ENCODE peak calls at places on chromosome 5, in four cellular contexts. H, D, E and G are unnamed samples.

GRCh38 chr5:151156732-151157402 is 712 bp downstream of the ANXA6 start:
- DNase-seq in E (peak), H (peak), D (no peak), G (no peak)

GRCh38 chr5:57085306-57086081 is 88.4 kb upstream of the GPBP1 start:
- DNase-seq in D (no peak), H (no peak), E (no peak), G (no peak)

GRCh38 chr5:145463634-145464033 is 371.5 kb downstream of the PRELID2 start:
- DNase-seq in D (no peak), E (no peak), H (peak), G (no peak)

GRCh38 chr5:3481175-3481574 is 114.5 kb upstream of the IRX1 start:
- DNase-seq in E (no peak), H (no peak), D (no peak), G (no peak)

GRCh38 chr5:69188811-69189161 is 597 bp upstream of the CENPH start:
- DNase-seq in E (no peak), D (no peak), H (no peak), G (no peak)

GRCh38 chr5:143142596-143143435 is 260.7 kb downstream of the NR3C1 start:
- DNase-seq in D (peak), E (peak), H (peak), G (no peak)

GRCh38 chr5:138595396-138595795 is 20.2 kb upstream of the HSPA9 start:
- DNase-seq in D (no peak), H (no peak), E (no peak), G (no peak)

GRCh38 chr5:38783011-38783551 is 62.7 kb upstream of the OSMR start:
- DNase-seq in E (peak), D (peak), H (peak), G (peak)

GRCh38 chr5:179267671-179268071 is 77.6 kb downstream of the ADAMTS2 start:
- DNase-seq in D (no peak), E (no peak), H (no peak), G (no peak)

GRCh38 chr5:57911466-57911865 is 428.9 kb upstream of the ACTBL2 start:
- DNase-seq in H (peak), E (no peak), D (no peak), G (no peak)

GRCh38 chr5:65623482-65623881 is 651 bp downstream of the TRIM23 start:
- DNase-seq in D (no peak), H (no peak), E (peak), G (no peak)

GRCh38 chr5:65620021-65620420 is 4.1 kb downstream of the TRIM23 start:
- DNase-seq in D (no peak), E (no peak), H (no peak), G (no peak)

GRCh38 chr5:65624025-65624569 is at the start of gene TRIM23:
- DNase-seq in D (peak), H (peak), E (peak), G (peak)

GRCh38 chr5:65625743-65626142 is 916 bp downstream of the SHLD3 start:
- DNase-seq in E (peak), H (no peak), D (no peak), G (no peak)

DNA sequence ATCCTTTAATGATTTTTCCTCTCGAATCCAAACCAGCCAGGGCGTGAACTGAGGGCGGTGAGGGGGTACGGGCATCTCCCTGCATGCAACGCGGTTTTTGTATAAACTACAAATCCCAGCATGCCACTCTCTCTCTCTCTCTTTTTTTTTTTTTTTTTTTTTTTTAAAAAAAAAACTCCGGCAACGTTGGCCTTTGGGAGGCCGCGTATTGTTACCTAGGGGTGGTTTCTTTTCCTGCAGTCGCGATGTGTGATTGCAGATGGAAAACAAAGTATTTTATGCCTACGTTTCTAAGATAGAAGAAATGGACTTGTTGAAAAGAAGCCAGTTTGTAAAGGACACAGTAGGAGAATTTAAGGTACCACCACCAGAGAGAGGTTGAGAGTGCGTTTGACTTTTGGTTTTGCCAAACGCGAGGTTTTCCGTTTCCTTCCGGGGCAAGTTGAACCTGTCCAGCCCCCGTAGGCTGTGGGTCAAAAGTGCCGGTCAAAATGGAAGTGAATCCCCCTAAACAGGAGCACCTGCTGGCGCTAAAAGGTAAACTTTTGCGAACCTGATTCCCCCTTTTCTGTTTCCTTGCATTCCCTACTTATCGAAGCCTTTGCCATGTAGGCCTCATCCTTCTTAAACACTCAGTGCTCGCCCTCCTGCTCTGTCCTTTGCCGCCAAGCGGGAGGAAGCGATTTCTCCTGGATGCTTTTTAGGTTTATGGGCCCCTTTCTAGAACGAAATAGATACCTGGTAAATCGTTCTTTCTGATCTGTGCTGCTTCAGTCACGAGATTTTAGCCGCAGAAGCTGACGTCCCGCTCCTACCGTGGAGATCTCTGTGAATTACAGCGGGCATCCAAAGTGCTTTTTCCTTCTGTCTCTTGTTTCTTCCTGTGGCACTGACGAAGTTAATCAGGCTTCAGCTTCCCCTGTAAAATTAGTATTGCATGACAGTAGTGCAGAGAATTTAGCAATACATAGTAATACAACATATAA is at the start of the genes SHLD3 and TRAPPC13:
- DNase-seq in H (peak), D (peak), E (peak), G (peak)
- TF ChIP-seq CTCF in H (no peak), D (peak), E (no peak), G (no peak)

GRCh38 chr5:61327761-61328753 is 4.0 kb upstream of the ZSWIM6 start:
- DNase-seq in E (peak), D (no peak), H (peak), G (no peak)
- H3K4me3 ChIP-seq in E (no peak), D (no peak), H (no peak), G (no peak)

DNA sequence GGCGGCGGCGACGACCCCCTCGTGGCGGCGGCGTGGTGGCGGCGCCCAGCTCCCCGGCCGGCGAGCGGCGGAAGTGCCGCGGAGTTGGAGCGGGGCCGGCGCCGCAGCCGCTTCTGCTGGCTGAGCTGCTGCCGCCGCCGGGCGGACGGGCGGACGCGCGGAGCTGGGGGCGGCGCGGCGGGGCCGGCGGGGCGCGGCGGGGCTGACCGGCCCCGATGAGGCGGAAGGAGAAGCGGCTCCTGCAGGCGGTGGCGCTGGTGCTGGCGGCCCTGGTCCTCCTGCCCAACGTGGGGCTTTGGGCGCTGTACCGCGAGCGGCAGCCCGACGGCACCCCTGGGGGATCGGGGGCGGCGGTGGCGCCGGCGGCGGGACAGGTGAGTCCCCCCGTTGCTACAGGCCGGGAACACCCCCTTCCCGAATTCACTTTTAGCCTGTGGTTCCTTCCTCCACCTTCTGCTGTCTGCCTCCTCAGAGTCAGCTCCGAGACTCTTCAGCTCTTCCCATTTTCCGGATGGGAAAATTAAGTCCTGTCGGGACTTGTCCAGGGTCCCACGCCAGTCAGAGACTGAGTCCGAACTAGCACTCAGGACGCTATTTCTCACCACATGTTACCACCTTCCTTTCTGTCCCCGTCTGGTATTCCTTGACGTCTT is at the start of gene GALNT10:
- DNase-seq in H (peak), E (peak), D (no peak), G (no peak)
- TF ChIP-seq CTCF in H (peak), E (no peak), D (no peak), G (no peak)

DNA sequence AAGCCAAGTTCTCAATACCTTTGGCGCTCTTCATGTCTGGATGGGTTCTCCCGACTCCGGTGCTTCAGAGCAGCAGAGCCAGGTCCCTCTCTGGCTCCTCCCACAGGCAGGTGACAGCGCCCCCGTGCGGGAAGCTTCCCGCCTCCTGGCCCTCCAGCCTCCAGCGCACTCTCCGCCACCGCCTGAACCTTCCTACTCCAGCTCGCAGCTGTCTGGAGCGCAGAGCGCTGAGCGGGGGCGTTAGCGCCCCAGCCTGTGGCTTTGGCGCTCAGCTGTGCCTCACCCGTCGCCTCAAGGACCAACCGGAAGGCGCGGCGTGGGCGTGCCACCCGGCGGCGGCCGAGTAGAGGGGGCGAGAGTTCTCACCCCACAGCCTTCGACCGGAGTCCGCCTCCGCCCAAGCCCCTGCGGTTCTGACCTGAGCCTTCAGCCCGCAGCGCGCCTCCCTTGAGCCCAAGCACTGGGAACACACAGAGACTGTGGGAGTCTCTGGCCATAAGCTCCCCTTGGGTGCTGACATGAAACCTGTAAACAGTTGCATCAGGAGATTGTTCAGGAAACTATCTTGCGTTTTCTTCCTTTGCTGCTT is at the start of gene SLCO4C1:
- DNase-seq in D (peak), E (peak), H (no peak), G (no peak)
- H3K4me3 ChIP-seq in D (peak), E (peak), H (no peak), G (no peak)

GRCh38 chr5:140547508-140548299 is at the start of gene EIF4EBP3:
- DNase-seq in H (peak), D (peak), E (peak), G (peak)
- TF ChIP-seq CTCF in H (peak), D (peak), E (peak), G (peak)